ENCODE peak calls at places on chromosome 19, in six cellular contexts. O is thoracic aorta, P is tibial nerve, F is H1, C is colonic mucosa, S is heart left ventricle. L is an unnamed sample. For H3K4me1 and H3K27me3, the result is how much of the 10 kb centered on the place peaks cover.

GRCh38 chr19:33150852-33151518 is 19.1 kb downstream of the WDR88 start:
- DNase-seq in F (no peak), P (no peak), S (no peak), C (no peak), O (no peak), L (no peak)

GRCh38 chr19:30374791-30375650 is 2.8 kb downstream of the ZNF536 start:
- DNase-seq in O (no peak), F (peak), C (no peak), S (no peak), P (no peak), L (no peak)

GRCh38 chr19:30512748-30513389 is 140.7 kb downstream of the ZNF536 start:
- DNase-seq in P (no peak), S (no peak), C (no peak), O (no peak), F (no peak), L (no peak)

GRCh38 chr19:17209126-17210036 is 5.8 kb upstream of the USE1 start:
- DNase-seq in F (peak), C (peak), P (no peak), O (no peak), S (no peak), L (no peak)

GRCh38 chr19:48793271-48793670 is 17.6 kb downstream of the BCAT2 start:
- DNase-seq in O (no peak), C (no peak), P (no peak), F (no peak), S (no peak), L (no peak)

GRCh38 chr19:31149306-31149975 is 199.8 kb downstream of the TSHZ3 start:
- DNase-seq in S (no peak), F (no peak), O (no peak), P (no peak), C (no peak), L (no peak)

GRCh38 chr19:55437410-55437809 is 5.7 kb downstream of the SHISA7 start:
- DNase-seq in C (peak), P (no peak), F (peak), S (peak), O (no peak), L (no peak)

GRCh38 chr19:51568456-51568855 is 2.6 kb upstream of the ZNF175 start:
- DNase-seq in C (no peak), F (no peak), P (no peak), O (no peak), S (no peak), L (no peak)

GRCh38 chr19:3367572-3368440 is 1.4 kb downstream of the NFIC start:
- DNase-seq in S (no peak), O (no peak), F (no peak), P (no peak), C (peak), L (no peak)

GRCh38 chr19:47273313-47274070 is 1.2 kb upstream of the INAFM1 start:
- DNase-seq in C (peak), O (peak), P (peak), F (peak), S (peak), L (peak)

GRCh38 chr19:15702590-15702930 is 25.3 kb upstream of the OR10H2 start:
- DNase-seq in S (peak), O (no peak), C (peak), F (no peak), P (peak), L (no peak)

GRCh38 chr19:36059180-36059910 is 4.6 kb downstream of the WDR62 start:
- DNase-seq in O (no peak), S (no peak), P (no peak), C (no peak), F (no peak), L (no peak)

GRCh38 chr19:48754950-48755645 is at the start of gene FGF21:
- DNase-seq in O (no peak), F (no peak), P (no peak), S (peak), C (no peak), L (no peak)

GRCh38 chr19:56692496-56692895 is 20.9 kb upstream of the ZNF835 start:
- DNase-seq in S (no peak), P (no peak), O (no peak), F (no peak), C (no peak), L (no peak)

GRCh38 chr19:54556194-54556593 is 17.4 kb upstream of the LILRA2 start:
- DNase-seq in S (no peak), C (no peak), P (no peak), O (no peak), F (no peak), L (no peak)

GRCh38 chr19:20269461-20269860 is 102.4 kb downstream of the ZNF486 start:
- DNase-seq in S (no peak), O (no peak), P (no peak), C (no peak), F (no peak), L (no peak)

GRCh38 chr19:55112246-55112780 is 5.1 kb downstream of the PPP1R12C start:
- DNase-seq in S (peak), C (no peak), P (no peak), F (no peak), O (no peak), L (no peak)

GRCh38 chr19:52069653-52070052 is 21.0 kb upstream of the ZNF432 start:
- DNase-seq in P (no peak), F (no peak), O (no peak), S (no peak), C (no peak), L (no peak)

GRCh38 chr19:48477067-48477685 is 8.0 kb downstream of the CYTH2 start:
- DNase-seq in O (no peak), F (no peak), C (no peak), S (no peak), P (no peak), L (no peak)

GRCh38 chr19:57212109-57212508 is 18.7 kb upstream of the AURKC start:
- DNase-seq in P (no peak), F (no peak), C (no peak), S (no peak), O (no peak), L (no peak)

GRCh38 chr19:50415661-50416033 is 3.1 kb upstream of the SPIB start:
- DNase-seq in F (no peak), O (no peak), C (peak), S (no peak), P (no peak), L (no peak)

GRCh38 chr19:4088975-4089374 is 22.3 kb upstream of the ZBTB7A start:
- DNase-seq in S (no peak), C (peak), P (no peak), O (no peak), F (no peak), L (peak)

GRCh38 chr19:28185646-28186045 is 1027.3 kb downstream of the UQCRFS1 start:
- DNase-seq in S (no peak), O (no peak), P (no peak), C (no peak), F (no peak), L (no peak)

GRCh38 chr19:31340059-31341025 is 8.9 kb downstream of the TSHZ3 start:
- DNase-seq in F (peak), O (no peak), P (no peak), C (no peak), S (no peak), L (peak)

GRCh38 chr19:50567052-50567841 is 988 bp downstream of the LRRC4B start:
- DNase-seq in O (no peak), F (peak), P (no peak), S (no peak), C (no peak), L (no peak)

GRCh38 chr19:35318679-35319448 is 10.1 kb upstream of the CD22 start:
- DNase-seq in C (peak), F (no peak), P (no peak), O (peak), S (no peak), L (no peak)

GRCh38 chr19:50482886-50483285 is 6.2 kb upstream of the GARIN5A start:
- DNase-seq in O (no peak), P (no peak), F (no peak), S (no peak), C (no peak), L (no peak)

GRCh38 chr19:5624154-5624663 is 1.3 kb downstream of the SAFB start:
- DNase-seq in O (no peak), P (peak), S (peak), C (peak), F (peak), L (peak)
- H3K4me1 ChIP-seq in O (half or more), P (half or more), S (half or more), C (under half), F (under half), L (half or more)

GRCh38 chr19:46116121-46116520 is 8.4 kb downstream of the IGFL3 start:
- DNase-seq in O (no peak), P (no peak), S (no peak), C (no peak), F (no peak), L (no peak)

GRCh38 chr19:46113726-46114125 is 10.8 kb downstream of the IGFL3 start:
- DNase-seq in P (no peak), F (no peak), C (no peak), S (no peak), O (no peak), L (no peak)

GRCh38 chr19:46112527-46112926 is 12.0 kb downstream of the IGFL3 start:
- DNase-seq in F (no peak), P (no peak), O (no peak), S (no peak), C (no peak), L (no peak)

GRCh38 chr19:46115396-46116109 is 8.9 kb downstream of the IGFL3 start:
- DNase-seq in C (no peak), S (no peak), F (no peak), O (no peak), P (no peak), L (no peak)

DNA sequence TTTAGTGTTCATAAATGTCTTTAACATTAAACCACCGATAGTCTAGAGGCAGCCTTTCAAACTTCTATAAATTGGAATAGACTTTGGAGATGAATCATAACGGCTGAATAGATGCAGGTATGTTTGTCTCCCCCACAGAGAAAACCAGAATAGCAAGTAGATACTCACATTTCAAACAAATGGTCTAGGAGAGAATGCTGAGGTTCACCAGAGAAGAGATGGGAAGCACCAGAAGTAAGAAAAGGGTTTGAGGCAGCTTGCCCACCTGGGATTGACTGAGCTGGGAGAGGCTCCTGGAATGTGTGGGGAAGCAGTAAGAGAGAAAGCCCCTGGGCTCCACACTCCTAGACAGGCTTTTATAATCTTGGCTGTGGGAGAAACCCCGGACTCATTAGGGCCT is 6.4 kb downstream of the IGFL3 start:
- DNase-seq in F (no peak), S (no peak), P (no peak), O (no peak), C (no peak), L (no peak)
- H3K27me3 ChIP-seq in F (under half), S (under half), P (under half), O (under half), C (under half), L (under half)

DNA sequence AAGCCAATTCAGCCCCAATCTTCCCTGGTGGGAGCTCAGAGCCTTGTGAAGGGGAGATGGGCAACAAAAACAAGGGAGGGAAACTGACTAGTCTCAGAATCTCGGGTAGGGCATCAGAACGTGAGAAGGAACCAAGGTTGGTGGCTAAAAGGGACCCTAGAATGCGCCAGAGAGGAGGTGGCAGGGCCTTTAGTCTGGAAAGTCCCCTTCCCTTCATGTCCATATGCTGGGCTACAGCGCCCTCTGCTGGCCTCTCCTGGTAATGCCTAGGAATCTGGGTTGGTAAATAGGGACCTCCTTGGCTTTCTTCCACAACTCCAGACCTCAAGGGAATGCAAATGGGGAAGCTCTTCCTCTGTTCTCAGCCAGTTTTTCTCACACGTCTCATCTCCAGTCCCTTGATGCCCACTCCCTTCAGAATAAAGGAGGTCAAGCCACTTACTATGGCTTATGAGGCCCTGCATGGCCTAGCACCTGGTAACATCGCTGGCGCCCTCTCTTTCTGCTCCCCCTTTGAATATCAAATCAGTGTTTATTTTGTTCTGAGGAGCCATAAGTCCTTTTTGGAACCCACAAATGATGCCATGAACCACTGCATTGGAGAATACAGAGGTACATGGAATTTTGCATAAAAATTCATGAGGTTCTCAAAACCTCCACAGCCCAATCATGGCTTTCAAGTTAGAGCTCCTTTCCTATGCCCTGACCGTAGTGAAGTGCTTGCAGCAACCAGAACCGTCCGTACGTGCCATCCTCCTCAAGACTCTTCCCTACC is 1.3 kb upstream of the CCDC97 start:
- DNase-seq in O (peak), S (peak), F (peak), P (peak), C (peak), L (peak)
- H3K4me1 ChIP-seq in O (under half), S (under half), F (under half), P (under half), C (under half), L (half or more)

GRCh38 chr19:13024958-13025653 is 29.8 kb downstream of the NFIX start:
- DNase-seq in O (no peak), F (peak), C (peak), P (no peak), S (no peak), L (no peak)

GRCh38 chr19:13022111-13022858 is 27.0 kb downstream of the NFIX start:
- DNase-seq in F (no peak), O (no peak), P (no peak), S (peak), C (no peak), L (no peak)

GRCh38 chr19:13024126-13024957 is 29.1 kb downstream of the NFIX start:
- DNase-seq in C (no peak), O (no peak), P (no peak), F (no peak), S (no peak), L (no peak)

GRCh38 chr19:13022859-13023636 is 27.8 kb downstream of the NFIX start:
- DNase-seq in S (peak), C (peak), F (no peak), P (peak), O (no peak), L (no peak)

GRCh38 chr19:13023666-13024065 is 28.4 kb downstream of the NFIX start:
- DNase-seq in C (no peak), P (no peak), F (no peak), S (no peak), O (no peak), L (no peak)
- H3K27me3 ChIP-seq in C (under half), P (under half), F (half or more), S (under half), O (under half), L (under half)

DNA sequence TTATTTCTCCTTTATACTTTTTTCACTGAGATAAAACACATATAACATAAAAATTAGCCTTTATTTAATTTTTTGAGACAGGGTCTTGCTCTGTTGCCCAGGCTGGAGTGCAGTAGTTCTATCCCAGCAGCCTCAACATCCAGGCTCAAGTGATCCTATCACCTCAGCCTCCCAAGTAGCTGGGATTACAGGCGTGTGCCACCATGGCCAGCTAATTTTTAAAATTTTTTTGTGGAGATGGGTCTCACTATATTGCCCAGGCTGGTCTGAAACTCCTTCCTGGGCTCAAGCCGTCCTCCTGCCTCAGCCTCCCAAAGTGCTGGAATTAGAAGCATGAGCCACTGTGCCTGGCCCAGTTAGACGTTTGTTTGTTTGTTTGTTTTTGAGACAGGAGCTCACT is 28.4 kb downstream of the CRTC1 start:
- DNase-seq in F (no peak), C (no peak), O (no peak), S (no peak), P (no peak), L (no peak)
- H3K4me1 ChIP-seq in F (under half), C (under half), O (under half), S (under half), P (under half), L (under half)

DNA sequence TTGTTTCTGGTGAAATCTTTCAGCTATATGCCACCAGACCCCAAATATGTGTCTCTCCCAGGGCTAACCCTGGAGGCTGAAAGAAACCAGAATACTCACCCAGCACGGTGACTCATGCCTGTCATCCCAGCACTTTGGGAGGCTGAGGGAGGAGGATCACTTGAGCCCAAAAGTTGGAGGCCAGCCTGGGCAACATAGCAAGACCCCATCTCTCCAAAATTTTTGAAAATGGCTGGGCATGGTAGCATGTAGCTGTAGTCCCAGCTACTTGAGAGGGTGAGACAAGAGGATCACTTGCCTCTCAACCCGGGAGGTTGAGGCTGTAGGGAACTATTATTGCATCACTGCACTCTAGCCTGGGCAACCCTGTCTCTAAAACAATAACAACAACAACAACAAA is 76.1 kb upstream of the UQCRFS1 start:
- DNase-seq in F (no peak), P (no peak), O (no peak), S (no peak), C (no peak), L (no peak)
- H3K27me3 ChIP-seq in F (under half), P (under half), O (under half), S (under half), C (under half), L (under half)

DNA sequence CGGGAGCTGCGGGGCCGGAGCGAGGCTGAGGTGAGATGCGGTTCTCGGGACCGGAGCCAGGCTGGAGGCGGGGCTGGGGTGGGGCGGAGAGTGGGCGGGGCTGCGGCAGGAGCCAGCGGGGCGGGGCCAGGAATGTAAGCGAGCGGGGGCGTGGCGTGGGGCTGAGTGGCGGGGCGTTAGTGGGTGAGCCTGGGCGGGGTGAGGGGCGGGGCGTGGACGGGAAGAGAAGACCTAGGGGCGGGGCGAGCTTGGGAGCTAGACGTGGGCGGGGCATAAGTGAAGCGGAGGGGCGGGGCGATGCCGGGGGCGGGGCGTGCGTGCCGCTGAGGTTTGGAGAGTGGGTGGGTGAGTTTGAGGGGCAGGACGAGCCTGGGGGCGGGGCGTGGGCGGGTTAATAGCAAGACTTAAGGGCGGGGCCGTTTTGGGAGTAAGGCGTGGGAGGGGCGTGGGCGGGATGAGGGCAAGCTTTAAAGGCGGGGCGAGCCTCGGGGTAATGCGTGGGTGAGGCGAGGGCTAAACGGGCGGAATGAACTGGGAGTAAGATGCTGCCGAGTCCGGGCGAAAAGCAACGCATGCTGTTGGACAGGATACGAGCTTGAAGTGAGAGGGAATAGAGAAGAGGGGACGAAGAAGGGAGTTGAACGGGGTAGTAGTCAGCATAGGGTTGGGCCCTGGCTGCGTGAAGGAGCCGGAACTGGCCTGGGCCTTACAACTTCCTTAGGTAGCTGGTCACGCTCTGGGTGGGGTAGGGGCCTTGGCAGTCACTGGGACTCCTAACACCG is 573 bp downstream of the SNAPC2 start:
- DNase-seq in O (peak), F (peak), S (peak), P (peak), C (peak), L (peak)
- H3K4me1 ChIP-seq in O (half or more), F (under half), S (half or more), P (under half), C (under half), L (under half)

DNA sequence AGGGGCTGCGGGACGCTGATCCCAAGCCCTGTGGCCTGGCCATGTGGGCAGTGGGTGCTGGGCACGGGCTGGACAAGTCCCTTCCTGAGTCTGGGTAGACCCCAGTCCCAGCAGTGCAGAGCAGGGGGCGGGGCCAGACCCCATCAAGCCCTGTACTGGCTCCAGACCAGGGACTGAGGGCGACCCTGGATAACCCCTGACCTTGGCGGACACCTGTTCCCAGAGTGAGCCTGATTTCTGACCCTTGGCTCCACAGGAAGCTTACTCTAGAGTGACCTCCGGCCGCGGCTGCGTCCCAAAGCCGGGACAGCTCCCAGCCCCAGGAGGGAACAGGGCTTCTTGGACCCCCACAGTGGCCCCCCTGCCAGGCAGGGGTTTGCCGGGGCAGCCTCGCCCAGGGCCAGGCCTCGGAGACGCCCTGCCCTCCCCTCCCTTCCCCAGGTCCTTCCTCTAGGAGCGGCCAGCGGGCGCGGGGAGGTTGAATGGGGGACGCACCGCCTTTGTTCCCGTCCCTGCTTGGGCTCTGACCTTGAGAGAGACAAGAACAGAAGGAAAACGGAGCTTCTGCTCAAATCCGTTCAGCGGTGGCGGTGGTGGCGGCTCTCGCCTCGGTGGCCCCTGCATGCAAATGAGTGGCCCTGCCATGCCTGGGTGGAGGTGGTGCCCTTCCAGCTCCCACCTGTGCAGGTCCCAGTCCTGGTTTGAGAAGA is 2.3 kb upstream of the EFNA2 start:
- DNase-seq in F (no peak), P (no peak), O (no peak), C (peak), S (no peak), L (no peak)
- H3K27me3 ChIP-seq in F (under half), P (under half), O (under half), C (under half), S (under half), L (under half)

L was measured in naive thymus-derived CD4-positive, alpha-beta T cell.